ENCODE peak calls at places on chromosome 1, in ten cellular contexts. M, J, I, L, V, K, B, W, Y and Z are unnamed samples. For H3K27me3, the result is how much of the 10 kb centered on the place peaks cover.

GRCh38 chr1:2523891-2524609 is 2.3 kb downstream of the PANK4 start:
- DNase-seq in M (no peak), J (no peak), I (no peak), L (no peak), V (no peak), K (no peak), B (no peak), W (no peak), Y (no peak), Z (no peak)

GRCh38 chr1:101373570-101373969 is 136.8 kb downstream of the S1PR1 start:
- DNase-seq in M (no peak), J (no peak), I (no peak), L (no peak), V (no peak), K (no peak), B (no peak), W (no peak), Y (no peak), Z (no peak)

GRCh38 chr1:219517031-219517430 is 95.9 kb downstream of the ZC3H11B start:
- DNase-seq in M (no peak), J (no peak), I (no peak), L (no peak), V (peak), K (no peak), B (no peak), W (no peak), Y (no peak), Z (no peak)

GRCh38 chr1:74498901-74499300 is 13.5 kb downstream of the LRRC53 start:
- DNase-seq in M (no peak), J (no peak), I (no peak), L (no peak), V (no peak), K (no peak), B (no peak), W (no peak), Y (no peak), Z (no peak)

GRCh38 chr1:55592122-55592521 is 377.0 kb upstream of the USP24 start:
- DNase-seq in M (no peak), J (no peak), I (no peak), L (no peak), V (no peak), K (no peak), B (no peak), W (no peak), Y (no peak), Z (no peak)

GRCh38 chr1:97137862-97138514 is 416.4 kb downstream of the PTBP2 start:
- DNase-seq in M (peak), J (no peak), I (peak), L (no peak), V (peak), K (no peak), B (peak), W (no peak), Y (no peak), Z (no peak)

GRCh38 chr1:192277635-192278034 is 39.2 kb upstream of the RGS21 start:
- DNase-seq in M (no peak), J (no peak), I (no peak), L (no peak), V (no peak), K (no peak), B (no peak), W (no peak), Y (no peak), Z (no peak)

GRCh38 chr1:43307458-43308158 is 6.8 kb downstream of the TIE1 start:
- DNase-seq in M (no peak), J (no peak), I (no peak), L (no peak), V (no peak), K (no peak), B (no peak), W (no peak), Y (peak), Z (no peak)

GRCh38 chr1:65539272-65540131 is 119.0 kb downstream of the LEPR start:
- DNase-seq in M (no peak), J (no peak), I (peak), L (no peak), V (no peak), K (no peak), B (no peak), W (no peak), Y (no peak), Z (no peak)

GRCh38 chr1:12616709-12617373 is 1.2 kb downstream of the DHRS3 start:
- DNase-seq in M (peak), J (peak), I (no peak), L (peak), V (no peak), K (no peak), B (peak), W (no peak), Y (peak), Z (no peak)

GRCh38 chr1:225736651-225737097 is 41.0 kb upstream of the SRP9 start:
- DNase-seq in M (no peak), J (no peak), I (no peak), L (no peak), V (no peak), K (no peak), B (no peak), W (no peak), Y (no peak), Z (no peak)

GRCh38 chr1:7727816-7728477 is 43.1 kb upstream of the VAMP3 start:
- DNase-seq in M (no peak), J (no peak), I (no peak), L (no peak), V (no peak), K (no peak), B (no peak), W (no peak), Y (no peak), Z (peak)

GRCh38 chr1:180169641-180170155 is 15.0 kb downstream of the QSOX1 start:
- DNase-seq in M (no peak), J (no peak), I (no peak), L (no peak), V (no peak), K (no peak), B (no peak), W (peak), Y (no peak), Z (peak)

GRCh38 chr1:151612506-151613274 is 840 bp downstream of the SNX27 start:
- DNase-seq in M (peak), J (no peak), I (peak), L (no peak), V (peak), K (no peak), B (peak), W (no peak), Y (peak), Z (no peak)

GRCh38 chr1:20484526-20485462 is 1.2 kb downstream of the CAMK2N1 start:
- DNase-seq in M (peak), J (no peak), I (peak), L (no peak), V (no peak), K (no peak), B (no peak), W (no peak), Y (peak), Z (no peak)

GRCh38 chr1:20487236-20487590 is 1.2 kb upstream of the CAMK2N1 start:
- DNase-seq in M (no peak), J (no peak), I (no peak), L (no peak), V (no peak), K (no peak), B (no peak), W (no peak), Y (peak), Z (no peak)

GRCh38 chr1:20486457-20487235 is 636 bp upstream of the CAMK2N1 start:
- DNase-seq in M (peak), J (peak), I (peak), L (peak), V (peak), K (no peak), B (peak), W (peak), Y (peak), Z (peak)

GRCh38 chr1:20483833-20484525 is 2.0 kb downstream of the CAMK2N1 start:
- DNase-seq in M (peak), J (no peak), I (peak), L (peak), V (peak), K (no peak), B (no peak), W (no peak), Y (peak), Z (peak)

GRCh38 chr1:20485527-20486456 is at the start of gene CAMK2N1:
- DNase-seq in M (peak), J (peak), I (peak), L (peak), V (peak), K (no peak), B (peak), W (peak), Y (peak), Z (peak)
- H3K27me3 ChIP-seq in M (half or more), J (under half), I (under half), L (under half), V (under half), K (under half), B (under half), W (half or more), Y (half or more), Z (under half)

GRCh38 chr1:33296082-33296458 is 24.8 kb downstream of the A3GALT2 start:
- DNase-seq in M (no peak), J (no peak), I (no peak), L (peak), V (no peak), K (no peak), B (no peak), W (no peak), Y (peak), Z (peak)
- TF ChIP-seq CTCF in M (no peak), J (no peak), I (no peak), L (no peak), V (no peak), K (no peak), B (no peak), W (no peak), Y (no peak), Z (no peak)

DNA sequence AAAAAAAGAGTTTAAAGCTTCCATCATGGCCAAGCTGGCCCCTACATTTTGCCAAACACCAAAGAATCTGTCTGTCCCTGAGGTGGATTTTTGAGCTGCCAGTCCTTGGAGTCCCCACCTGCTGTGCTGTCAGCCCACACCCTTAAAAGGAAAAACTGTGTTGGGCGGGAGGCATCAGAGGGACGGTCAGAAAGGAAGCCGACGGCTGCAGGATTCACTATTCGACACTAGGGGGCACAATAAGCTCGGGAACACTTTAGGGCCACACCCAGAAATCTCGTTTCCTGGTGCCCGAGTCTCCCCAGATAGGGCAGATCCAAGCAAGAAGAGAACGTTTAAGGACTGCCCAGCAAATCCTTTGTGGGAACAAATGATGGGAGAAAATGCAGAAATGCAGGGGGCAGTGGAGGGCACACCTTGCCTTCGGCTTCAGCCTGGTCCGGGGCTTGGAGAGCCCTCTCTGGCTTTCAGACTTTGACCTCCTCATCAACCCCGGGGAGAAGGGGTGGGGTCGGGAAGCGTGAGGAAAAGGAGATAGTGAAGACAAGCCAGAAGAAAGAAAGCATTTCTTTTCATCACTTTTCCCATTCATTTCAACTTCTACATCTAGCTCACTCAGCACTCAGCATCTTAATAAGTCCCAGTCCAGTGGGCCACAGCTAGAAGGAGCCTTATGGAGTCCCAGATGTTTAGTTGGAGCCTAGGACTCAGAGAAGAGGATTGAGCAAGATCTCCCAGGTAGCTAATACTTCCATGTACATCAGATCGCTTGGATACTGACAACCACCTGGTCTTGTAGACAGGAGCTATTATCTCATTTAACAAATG is 5.0 kb upstream of the CTTNBP2NL start:
- DNase-seq in M (peak), J (peak), I (peak), L (peak), V (peak), K (peak), B (peak), W (peak), Y (peak), Z (peak)
- H3K4me3 ChIP-seq in M (peak), J (peak), I (peak), L (peak), V (peak), K (peak), B (no peak), W (peak), Y (peak), Z (peak)

GRCh38 chr1:47505267-47505666 is 67.4 kb downstream of the FOXD2 start:
- DNase-seq in M (peak), J (peak), I (no peak), L (no peak), V (no peak), K (no peak), B (no peak), W (no peak), Y (no peak), Z (no peak)
- H3K27me3 ChIP-seq in M (half or more), J (under half), I (under half), L (under half), V (under half), K (under half), B (under half), W (half or more), Y (half or more), Z (half or more)

DNA sequence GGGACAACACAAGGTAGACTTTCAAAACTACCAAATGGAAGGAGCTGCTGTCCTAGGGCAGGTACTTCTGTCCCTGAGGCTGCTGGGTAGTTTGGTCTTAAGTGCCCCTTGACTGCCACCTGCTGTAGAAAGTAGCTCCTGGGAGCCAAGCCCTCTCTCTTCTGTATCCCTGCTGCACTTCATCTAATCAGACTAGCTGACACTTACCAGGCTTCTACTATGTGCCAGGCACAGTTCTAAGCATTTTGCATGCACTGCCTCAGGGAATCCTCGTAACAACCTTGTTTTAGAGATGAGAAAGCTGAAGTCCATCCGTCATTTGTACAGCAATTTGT is 15.9 kb upstream of the SRSF4 start:
- DNase-seq in M (peak), J (no peak), I (peak), L (no peak), V (peak), K (no peak), B (no peak), W (peak), Y (peak), Z (no peak)
- TF ChIP-seq CTCF in M (peak), J (no peak), I (peak), L (peak), V (no peak), K (peak), B (no peak), W (peak), Y (no peak), Z (no peak)

GRCh38 chr1:197776348-197777082 is 1.2 kb upstream of the DENND1B start:
- DNase-seq in M (no peak), J (no peak), I (peak), L (no peak), V (no peak), K (no peak), B (no peak), W (no peak), Y (no peak), Z (no peak)
- H3K4me3 ChIP-seq in M (no peak), J (no peak), I (no peak), L (no peak), V (peak), K (no peak), B (no peak), W (no peak), Y (no peak), Z (no peak)

DNA sequence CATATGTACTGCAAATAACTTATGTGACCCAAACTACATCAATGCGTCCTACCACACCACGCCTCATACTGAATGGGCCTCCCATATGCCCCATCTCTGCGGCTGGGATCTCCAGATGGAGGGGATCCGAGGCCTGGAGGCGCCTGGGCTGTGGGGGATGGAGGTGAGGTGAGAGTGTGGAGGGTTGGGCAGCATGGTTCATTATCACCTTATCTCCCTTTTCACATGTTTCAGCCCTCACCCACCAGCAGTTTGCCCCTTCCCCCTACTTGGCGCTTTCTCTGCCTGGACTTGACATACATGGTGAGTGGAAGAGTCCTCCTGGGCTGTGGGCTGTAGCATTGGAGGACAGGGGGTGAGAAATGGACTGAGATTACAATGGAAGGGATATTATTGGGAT is 61.5 kb downstream of the MEF2D start:
- DNase-seq in M (peak), J (no peak), I (no peak), L (no peak), V (no peak), K (no peak), B (no peak), W (no peak), Y (no peak), Z (no peak)
- H3K27me3 ChIP-seq in M (half or more), J (under half), I (half or more), L (half or more), V (half or more), K (half or more), B (under half), W (half or more), Y (half or more), Z (half or more)